ENCODE peak calls at places on chromosomes 2 and 18, in six cellular contexts. O is fibroblast of lung, X is mammary epithelial cell, K is heart left ventricle, B is PC-3, R is iPS DF 6.9. Q is an unnamed sample.
A peak's percentile ranks its signal among the peaks of the same experiment; 100 is the strongest.

GRCh38 chr2:65661980-65662653 is 229.7 kb upstream of the SPRED2 start:
- DNase-seq in X (no peak), O (no peak), R (no peak), K (no peak), B (peak; percentile 52), Q (no peak)

GRCh38 chr2:47069628-47070154 is 85.4 kb downstream of the STPG4 start:
- DNase-seq in X (peak; percentile 81), O (peak; percentile 86), R (peak; percentile 71), K (peak; percentile 84), B (peak; percentile 96), Q (no peak)

GRCh38 chr2:65403529-65403915 is 28.9 kb downstream of the SPRED2 start:
- DNase-seq in R (no peak), X (no peak), B (no peak), K (no peak), O (no peak), Q (no peak)

GRCh38 chr2:149924028-149924427 is 336.5 kb upstream of the MMADHC start:
- DNase-seq in O (peak; percentile 67), X (peak; percentile 53), K (no peak), B (peak; percentile 61), R (no peak), Q (no peak)

GRCh38 chr2:214126135-214126534 is 284.7 kb upstream of the VWC2L start:
- DNase-seq in O (peak; percentile 41), X (peak; percentile 76), B (peak; percentile 89), K (no peak), R (no peak), Q (no peak)

GRCh38 chr2:68287580-68288441 is 31.9 kb downstream of the CNRIP1 start:
- DNase-seq in R (no peak), B (peak; percentile 14), K (no peak), O (peak; percentile 50), X (peak; percentile 12), Q (no peak)

GRCh38 chr18:808502-808901 is 3.5 kb downstream of the YES1 start:
- DNase-seq in B (no peak), R (no peak), O (peak; percentile 55), X (no peak), K (no peak), Q (no peak)

GRCh38 chr2:45890094-45890646 is 238.7 kb downstream of the PRKCE start:
- DNase-seq in B (no peak), R (no peak), X (no peak), O (no peak), K (no peak), Q (no peak)

GRCh38 chr2:73043978-73044832 is 27.3 kb downstream of the SFXN5 start:
- DNase-seq in X (no peak), K (no peak), R (no peak), O (peak; percentile 35), B (no peak), Q (no peak)

GRCh38 chr2:234290671-234291070 is 206.2 kb downstream of the ARL4C start:
- DNase-seq in X (no peak), O (peak; percentile 28), R (no peak), K (peak; percentile 36), B (no peak), Q (peak; percentile 81)

DNA sequence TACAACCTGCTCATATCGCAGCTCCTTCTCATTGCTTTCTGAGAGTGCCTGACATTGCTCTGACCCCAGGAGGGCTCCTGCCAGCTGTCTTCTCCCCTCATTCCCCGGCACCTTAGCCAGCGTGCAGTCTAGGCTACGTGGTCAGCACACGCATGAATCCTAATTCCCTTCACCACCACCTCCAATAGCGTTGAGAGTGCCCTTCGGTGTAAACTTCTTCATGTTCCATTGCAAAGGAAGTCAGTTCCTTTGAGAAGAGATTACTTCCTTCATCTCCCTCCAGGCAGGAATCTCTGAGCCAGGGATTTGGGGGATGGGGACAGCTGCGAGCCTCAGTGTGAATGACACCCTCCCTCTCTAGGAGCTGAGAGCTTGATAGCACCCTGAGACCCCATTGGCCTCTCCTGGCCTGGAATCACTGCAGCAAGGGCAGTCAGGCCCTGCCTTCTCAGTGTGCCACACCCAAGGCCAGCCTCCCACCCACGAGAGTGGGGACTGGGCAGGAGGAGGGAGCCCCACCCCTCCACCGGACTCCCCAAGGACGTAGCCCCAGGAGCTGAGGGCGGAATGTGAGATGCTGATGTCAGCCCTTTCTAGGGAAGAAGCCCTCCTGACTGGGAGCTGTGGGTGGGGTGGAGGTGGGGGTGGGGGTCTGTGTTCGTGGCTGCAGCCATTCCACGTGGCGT is 53.4 kb downstream of the SLC66A2 start:
- DNase-seq in R (no peak), K (peak; percentile 14), O (no peak), X (no peak), B (no peak), Q (no peak)
- H3K9me3 ChIP-seq in R (peaks cover 8% of the 10 kb centered on the region), K (no peaks in the 10 kb centered on the region), O (peaks cover 3% of the 10 kb centered on the region), X (peaks cover 67% of the 10 kb centered on the region), B (peaks cover 19% of the 10 kb centered on the region), Q (peaks cover 25% of the 10 kb centered on the region)

GRCh38 chr2:170798996-170799395 is 17.7 kb upstream of the GAD1 start:
- DNase-seq in O (no peak), R (no peak), X (no peak), B (no peak), K (no peak), Q (no peak)
- H3K27me3 ChIP-seq in O (no peaks in the 10 kb centered on the region), R (no peaks in the 10 kb centered on the region), X (peaks cover 2% of the 10 kb centered on the region), B (no peaks in the 10 kb centered on the region), K (peaks cover 21% of the 10 kb centered on the region), Q (peaks cover 9% of the 10 kb centered on the region)

GRCh38 chr2:238653436-238654109 is 194.3 kb upstream of the TWIST2 start:
- DNase-seq in B (no peak), R (no peak), X (no peak), O (no peak), K (no peak), Q (no peak)

GRCh38 chr2:238654479-238654878 is 193.4 kb upstream of the TWIST2 start:
- DNase-seq in X (no peak), B (no peak), O (no peak), K (no peak), R (no peak), Q (no peak)

GRCh38 chr2:238651306-238652052 is 196.4 kb upstream of the TWIST2 start:
- DNase-seq in B (no peak), X (no peak), K (no peak), R (no peak), O (no peak), Q (no peak)

GRCh38 chr2:238652053-238652770 is 195.7 kb upstream of the TWIST2 start:
- DNase-seq in X (no peak), K (no peak), B (no peak), O (no peak), R (no peak), Q (no peak)

DNA sequence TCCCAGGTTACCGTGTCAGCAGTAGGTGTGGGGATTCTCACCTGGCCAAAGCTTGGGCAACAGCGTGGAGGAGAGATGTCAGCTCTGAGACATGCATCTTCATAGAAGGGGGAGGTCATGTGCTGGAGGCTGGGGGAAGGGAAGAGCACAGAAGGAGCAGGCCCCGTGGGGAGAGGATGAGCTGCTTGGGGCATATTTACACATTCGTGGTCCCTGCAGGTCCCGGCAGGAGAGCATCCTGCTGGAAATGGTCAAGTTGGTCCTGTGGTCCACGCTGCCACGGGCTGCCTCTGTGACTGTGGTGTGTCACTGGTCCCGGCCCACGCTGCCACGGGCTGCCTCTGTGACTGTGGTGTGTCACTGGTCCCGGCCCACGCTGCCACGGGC is 195.1 kb upstream of the TWIST2 start:
- DNase-seq in O (no peak), K (no peak), X (no peak), R (no peak), B (no peak), Q (no peak)
- H3K9me3 ChIP-seq in O (no peaks in the 10 kb centered on the region), K (no peaks in the 10 kb centered on the region), X (no peaks in the 10 kb centered on the region), R (peaks cover 36% of the 10 kb centered on the region), B (no peaks in the 10 kb centered on the region), Q (no peaks in the 10 kb centered on the region)

GRCh38 chr2:170821631-170822291 is 5.1 kb downstream of the GAD1 start:
- DNase-seq in O (no peak), R (no peak), X (no peak), K (no peak), B (no peak), Q (no peak)
- H3K27me3 ChIP-seq in O (peaks cover 70% of the 10 kb centered on the region), R (peaks cover 84% of the 10 kb centered on the region), X (peaks cover 59% of the 10 kb centered on the region), K (peaks cover 93% of the 10 kb centered on the region), B (no peaks in the 10 kb centered on the region), Q (peaks cover 91% of the 10 kb centered on the region)

DNA sequence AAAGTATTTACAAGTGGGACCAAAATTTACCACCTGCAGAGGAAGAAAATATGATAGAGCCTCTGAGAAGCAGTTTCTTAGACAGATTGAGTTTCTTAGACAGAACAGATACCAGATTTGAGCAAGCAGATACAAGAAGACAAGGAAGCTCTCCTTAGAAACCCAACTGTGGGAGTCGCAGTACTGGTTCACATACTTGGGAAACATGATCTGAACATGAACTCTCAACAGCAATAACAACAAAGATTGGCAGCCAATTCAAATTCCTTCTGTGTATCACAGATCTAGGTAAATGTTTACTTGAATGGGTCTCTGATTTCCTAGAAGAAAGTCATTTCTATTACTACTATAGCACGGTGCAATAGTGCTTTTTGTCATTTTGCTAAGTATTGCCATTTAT is 82.1 kb downstream of the OLA1 start:
- DNase-seq in R (no peak), O (no peak), K (no peak), X (peak; percentile 12), B (peak; percentile 36), Q (no peak)
- H3K9me3 ChIP-seq in R (no peaks in the 10 kb centered on the region), O (no peaks in the 10 kb centered on the region), K (peaks cover 5% of the 10 kb centered on the region), X (no peaks in the 10 kb centered on the region), B (peaks cover 11% of the 10 kb centered on the region), Q (peaks cover 30% of the 10 kb centered on the region)

GRCh38 chr2:132009874-132010521 is 151.8 kb downstream of the ANKRD30BL start:
- DNase-seq in O (peak; percentile 61), R (no peak), B (no peak), K (no peak), X (peak; percentile 7), Q (no peak)

GRCh38 chr2:132009177-132009873 is 152.4 kb downstream of the ANKRD30BL start:
- DNase-seq in B (no peak), R (no peak), K (no peak), O (no peak), X (no peak), Q (no peak)
- H3K27me3 ChIP-seq in B (peaks cover 30% of the 10 kb centered on the region), R (peaks cover 8% of the 10 kb centered on the region), K (peaks cover 27% of the 10 kb centered on the region), O (no peaks in the 10 kb centered on the region), X (peaks cover 10% of the 10 kb centered on the region), Q (peaks cover 9% of the 10 kb centered on the region)

GRCh38 chr2:228535396-228535795 is 353.9 kb upstream of the SPHKAP start:
- DNase-seq in R (no peak), O (peak; percentile 6), B (peak; percentile 37), K (no peak), X (no peak), Q (no peak)
- H3K9me3 ChIP-seq in R (no peaks in the 10 kb centered on the region), O (no peaks in the 10 kb centered on the region), B (peaks cover 35% of the 10 kb centered on the region), K (peaks cover 2% of the 10 kb centered on the region), X (peaks cover 9% of the 10 kb centered on the region), Q (no peaks in the 10 kb centered on the region)